ENCODE peak calls at places on chromosomes 1 and 21, in ten cellular contexts. One of them, this sample, is unnamed.

GRCh38 chr1:150161747-150162581 is 12.2 kb downstream of the PLEKHO1 start:
- DNase-seq in astrocyte: peak
- DNase-seq in left ventricle myocardium inferior: no peak
- DNase-seq in bronchial epithelial cell: peak
- DNase-seq in uterus: peak
- DNase-seq in tibial artery: no peak
- DNase-seq in fibroblast of the aortic adventitia: no peak
- DNase-seq in Calu3: no peak
- DNase-seq in tibial nerve: no peak
- DNase-seq in RWPE1: no peak
- DNase-seq in this sample: no peak

GRCh38 chr1:235090406-235091069 is 38.1 kb downstream of the TOMM20 start:
- DNase-seq in Calu3: no peak
- DNase-seq in tibial nerve: no peak
- DNase-seq in RWPE1: no peak
- DNase-seq in tibial artery: no peak
- DNase-seq in astrocyte: peak
- DNase-seq in uterus: no peak
- DNase-seq in left ventricle myocardium inferior: no peak
- DNase-seq in fibroblast of the aortic adventitia: no peak
- DNase-seq in bronchial epithelial cell: no peak
- DNase-seq in this sample: no peak

GRCh38 chr1:244347942-244348341 is 103.8 kb downstream of the ADSS2 start:
- DNase-seq in astrocyte: no peak
- DNase-seq in RWPE1: no peak
- DNase-seq in tibial nerve: no peak
- DNase-seq in tibial artery: no peak
- DNase-seq in uterus: no peak
- DNase-seq in Calu3: no peak
- DNase-seq in left ventricle myocardium inferior: no peak
- DNase-seq in fibroblast of the aortic adventitia: no peak
- DNase-seq in bronchial epithelial cell: no peak
- DNase-seq in this sample: no peak

GRCh38 chr1:204480515-204480914 is 14.1 kb downstream of the PIK3C2B start:
- DNase-seq in astrocyte: no peak
- DNase-seq in Calu3: no peak
- DNase-seq in tibial artery: no peak
- DNase-seq in uterus: no peak
- DNase-seq in RWPE1: no peak
- DNase-seq in fibroblast of the aortic adventitia: no peak
- DNase-seq in bronchial epithelial cell: no peak
- DNase-seq in tibial nerve: no peak
- DNase-seq in left ventricle myocardium inferior: no peak
- DNase-seq in this sample: no peak

GRCh38 chr1:234604726-234605492 is 5.1 kb downstream of the IRF2BP2 start:
- DNase-seq in RWPE1: no peak
- DNase-seq in uterus: no peak
- DNase-seq in tibial nerve: no peak
- DNase-seq in bronchial epithelial cell: peak
- DNase-seq in left ventricle myocardium inferior: no peak
- DNase-seq in Calu3: no peak
- DNase-seq in astrocyte: no peak
- DNase-seq in tibial artery: no peak
- DNase-seq in fibroblast of the aortic adventitia: peak
- DNase-seq in this sample: no peak

GRCh38 chr1:16204634-16205332 is 7.7 kb downstream of the ARHGEF19 start:
- DNase-seq in tibial artery: no peak
- DNase-seq in uterus: no peak
- DNase-seq in bronchial epithelial cell: no peak
- DNase-seq in tibial nerve: no peak
- DNase-seq in left ventricle myocardium inferior: no peak
- DNase-seq in fibroblast of the aortic adventitia: no peak
- DNase-seq in RWPE1: no peak
- DNase-seq in Calu3: peak
- DNase-seq in astrocyte: no peak
- DNase-seq in this sample: no peak

GRCh38 chr1:173986951-173987350 is 35.2 kb downstream of the RC3H1 start:
- DNase-seq in tibial artery: no peak
- DNase-seq in fibroblast of the aortic adventitia: no peak
- DNase-seq in astrocyte: no peak
- DNase-seq in Calu3: no peak
- DNase-seq in RWPE1: no peak
- DNase-seq in left ventricle myocardium inferior: no peak
- DNase-seq in tibial nerve: no peak
- DNase-seq in bronchial epithelial cell: no peak
- DNase-seq in uterus: no peak
- DNase-seq in this sample: no peak

GRCh38 chr1:231533240-231533639 is 4.8 kb downstream of the TSNAX start:
- DNase-seq in tibial artery: no peak
- DNase-seq in uterus: no peak
- DNase-seq in bronchial epithelial cell: no peak
- DNase-seq in tibial nerve: no peak
- DNase-seq in Calu3: no peak
- DNase-seq in RWPE1: no peak
- DNase-seq in astrocyte: no peak
- DNase-seq in left ventricle myocardium inferior: no peak
- DNase-seq in fibroblast of the aortic adventitia: no peak
- DNase-seq in this sample: no peak

GRCh38 chr1:19597463-19598309 is 46.4 kb upstream of the NBL1 start:
- DNase-seq in RWPE1: peak
- DNase-seq in uterus: no peak
- DNase-seq in tibial nerve: no peak
- DNase-seq in tibial artery: no peak
- DNase-seq in fibroblast of the aortic adventitia: peak
- DNase-seq in astrocyte: peak
- DNase-seq in bronchial epithelial cell: peak
- DNase-seq in Calu3: no peak
- DNase-seq in left ventricle myocardium inferior: no peak
- DNase-seq in this sample: no peak

GRCh38 chr1:93735722-93736121 is 54.1 kb upstream of the BCAR3 start:
- DNase-seq in fibroblast of the aortic adventitia: peak
- DNase-seq in uterus: no peak
- DNase-seq in RWPE1: peak
- DNase-seq in tibial nerve: no peak
- DNase-seq in bronchial epithelial cell: peak
- DNase-seq in tibial artery: no peak
- DNase-seq in left ventricle myocardium inferior: no peak
- DNase-seq in astrocyte: peak
- DNase-seq in Calu3: no peak
- DNase-seq in this sample: no peak

GRCh38 chr1:12067900-12068821 is 5.1 kb downstream of the TNFRSF8 start:
- DNase-seq in left ventricle myocardium inferior: no peak
- DNase-seq in astrocyte: peak
- DNase-seq in fibroblast of the aortic adventitia: peak
- DNase-seq in bronchial epithelial cell: peak
- DNase-seq in Calu3: no peak
- DNase-seq in tibial artery: no peak
- DNase-seq in tibial nerve: no peak
- DNase-seq in RWPE1: peak
- DNase-seq in uterus: peak
- DNase-seq in this sample: no peak

GRCh38 chr1:118459871-118460270 is 274.8 kb upstream of the SPAG17 start:
- DNase-seq in fibroblast of the aortic adventitia: no peak
- DNase-seq in astrocyte: no peak
- DNase-seq in Calu3: no peak
- DNase-seq in uterus: no peak
- DNase-seq in tibial artery: no peak
- DNase-seq in RWPE1: no peak
- DNase-seq in bronchial epithelial cell: peak
- DNase-seq in left ventricle myocardium inferior: no peak
- DNase-seq in tibial nerve: no peak
- DNase-seq in this sample: no peak

DNA sequence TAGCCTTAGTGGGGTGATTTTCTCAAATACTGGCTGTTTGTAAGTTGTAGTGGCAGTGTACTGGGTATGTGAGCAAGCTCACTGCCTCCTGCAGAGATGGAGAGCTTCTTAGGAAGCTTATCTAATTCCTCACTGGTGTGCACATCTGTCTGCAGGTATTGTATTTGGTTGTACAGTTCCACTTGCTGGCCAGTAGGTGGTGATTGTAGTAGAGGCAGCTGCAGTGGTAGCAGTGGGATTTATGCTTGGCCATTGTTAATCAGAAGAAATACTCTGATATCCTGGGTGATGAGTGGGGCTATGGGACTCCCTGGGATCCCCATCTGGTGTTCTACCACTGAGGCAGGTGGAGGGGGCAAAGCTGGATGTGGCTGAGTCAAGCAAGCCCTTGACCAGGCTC is 276.1 kb upstream of the SPAG17 start:
- DNase-seq in RWPE1: no peak
- DNase-seq in tibial artery: no peak
- DNase-seq in fibroblast of the aortic adventitia: no peak
- DNase-seq in uterus: no peak
- DNase-seq in bronchial epithelial cell: peak
- DNase-seq in tibial nerve: no peak
- DNase-seq in astrocyte: no peak
- DNase-seq in Calu3: no peak
- DNase-seq in left ventricle myocardium inferior: no peak
- DNase-seq in this sample: no peak
- TF ChIP-seq CTCF in RWPE1: no peak
- TF ChIP-seq CTCF in tibial artery: no peak
- TF ChIP-seq CTCF in fibroblast of the aortic adventitia: peak
- TF ChIP-seq CTCF in uterus: no peak
- TF ChIP-seq CTCF in bronchial epithelial cell: peak
- TF ChIP-seq CTCF in tibial nerve: no peak
- TF ChIP-seq CTCF in astrocyte: no peak
- TF ChIP-seq CTCF in Calu3: no peak
- TF ChIP-seq CTCF in left ventricle myocardium inferior: no peak
- TF ChIP-seq CTCF in this sample: no peak

GRCh38 chr21:44612669-44613229 is 870 bp downstream of the KRTAP10-8 start:
- DNase-seq in tibial artery: no peak
- DNase-seq in bronchial epithelial cell: no peak
- DNase-seq in left ventricle myocardium inferior: no peak
- DNase-seq in tibial nerve: no peak
- DNase-seq in Calu3: no peak
- DNase-seq in uterus: no peak
- DNase-seq in fibroblast of the aortic adventitia: no peak
- DNase-seq in RWPE1: no peak
- DNase-seq in astrocyte: no peak
- DNase-seq in this sample: no peak

GRCh38 chr21:44613386-44614155 is 1.7 kb downstream of the KRTAP10-8 start:
- DNase-seq in uterus: no peak
- DNase-seq in fibroblast of the aortic adventitia: no peak
- DNase-seq in Calu3: no peak
- DNase-seq in astrocyte: no peak
- DNase-seq in tibial artery: no peak
- DNase-seq in tibial nerve: no peak
- DNase-seq in RWPE1: no peak
- DNase-seq in bronchial epithelial cell: no peak
- DNase-seq in left ventricle myocardium inferior: no peak
- DNase-seq in this sample: no peak

GRCh38 chr21:44614161-44614631 is 2.3 kb downstream of the KRTAP10-8 start:
- DNase-seq in fibroblast of the aortic adventitia: no peak
- DNase-seq in bronchial epithelial cell: no peak
- DNase-seq in left ventricle myocardium inferior: no peak
- DNase-seq in RWPE1: no peak
- DNase-seq in astrocyte: no peak
- DNase-seq in uterus: no peak
- DNase-seq in Calu3: no peak
- DNase-seq in tibial artery: no peak
- DNase-seq in tibial nerve: no peak
- DNase-seq in this sample: no peak

GRCh38 chr21:44611551-44611950 is 328 bp upstream of the KRTAP10-8 start:
- DNase-seq in bronchial epithelial cell: no peak
- DNase-seq in Calu3: no peak
- DNase-seq in uterus: no peak
- DNase-seq in astrocyte: no peak
- DNase-seq in RWPE1: no peak
- DNase-seq in tibial nerve: no peak
- DNase-seq in fibroblast of the aortic adventitia: no peak
- DNase-seq in tibial artery: no peak
- DNase-seq in left ventricle myocardium inferior: no peak
- DNase-seq in this sample: no peak

GRCh38 chr21:44612029-44612486 is at the start of gene KRTAP10-8:
- DNase-seq in RWPE1: no peak
- DNase-seq in fibroblast of the aortic adventitia: no peak
- DNase-seq in bronchial epithelial cell: no peak
- DNase-seq in astrocyte: no peak
- DNase-seq in tibial artery: no peak
- DNase-seq in tibial nerve: no peak
- DNase-seq in left ventricle myocardium inferior: no peak
- DNase-seq in Calu3: no peak
- DNase-seq in uterus: no peak
- DNase-seq in this sample: no peak
- TF ChIP-seq CTCF in RWPE1: no peak
- TF ChIP-seq CTCF in fibroblast of the aortic adventitia: no peak
- TF ChIP-seq CTCF in bronchial epithelial cell: no peak
- TF ChIP-seq CTCF in astrocyte: no peak
- TF ChIP-seq CTCF in tibial artery: no peak
- TF ChIP-seq CTCF in tibial nerve: no peak
- TF ChIP-seq CTCF in left ventricle myocardium inferior: no peak
- TF ChIP-seq CTCF in Calu3: no peak
- TF ChIP-seq CTCF in uterus: no peak
- TF ChIP-seq CTCF in this sample: no peak

DNA sequence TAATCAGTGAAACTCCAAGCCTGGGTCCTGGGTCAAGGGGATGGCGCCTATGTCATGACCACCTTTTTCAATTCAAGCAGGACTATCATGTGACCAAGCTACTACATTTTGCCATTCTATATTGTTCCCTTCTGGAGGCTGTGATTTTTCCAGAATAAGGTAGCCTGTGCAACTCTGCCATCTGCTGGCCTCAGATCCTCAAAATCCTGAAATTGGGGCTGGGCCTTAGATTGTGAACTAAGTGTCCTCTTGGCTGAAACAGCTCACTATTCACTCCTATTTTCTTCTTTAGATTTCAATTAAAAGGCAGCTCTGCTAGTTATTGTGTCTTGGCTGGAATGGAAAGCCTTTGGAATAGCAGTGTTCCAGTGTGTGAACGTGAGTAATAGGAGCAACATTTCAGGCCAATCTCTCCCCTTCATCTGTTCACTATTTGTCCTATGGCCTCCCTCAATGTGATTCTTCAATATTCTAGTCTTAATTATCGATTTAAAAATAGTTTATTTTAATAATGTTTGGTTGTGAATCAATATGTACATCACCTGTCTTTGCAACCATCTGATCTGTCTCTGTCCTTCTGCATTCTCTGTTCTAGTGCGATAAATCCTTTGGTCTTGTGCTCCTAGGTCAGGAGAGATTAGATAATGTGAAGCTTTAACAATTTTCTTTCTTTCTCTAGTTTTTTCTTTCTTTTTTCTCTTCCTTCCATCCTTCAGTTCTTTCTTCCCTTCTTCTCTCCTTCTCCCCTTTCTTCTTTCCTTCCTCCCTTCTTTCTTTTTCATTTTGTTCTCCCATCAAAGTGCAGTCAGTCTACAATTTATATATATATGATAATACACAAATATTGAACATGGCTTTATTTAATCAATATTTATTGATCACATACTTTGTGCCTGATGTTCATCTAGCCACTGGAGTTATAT is 69.8 kb downstream of the CR1 start:
- DNase-seq in tibial nerve: no peak
- DNase-seq in Calu3: peak
- DNase-seq in bronchial epithelial cell: peak
- DNase-seq in left ventricle myocardium inferior: no peak
- DNase-seq in uterus: no peak
- DNase-seq in astrocyte: no peak
- DNase-seq in fibroblast of the aortic adventitia: peak
- DNase-seq in RWPE1: no peak
- DNase-seq in tibial artery: no peak
- DNase-seq in this sample: no peak
- TF ChIP-seq CTCF in tibial nerve: peak
- TF ChIP-seq CTCF in Calu3: no peak
- TF ChIP-seq CTCF in bronchial epithelial cell: peak
- TF ChIP-seq CTCF in left ventricle myocardium inferior: peak
- TF ChIP-seq CTCF in uterus: no peak
- TF ChIP-seq CTCF in astrocyte: no peak
- TF ChIP-seq CTCF in fibroblast of the aortic adventitia: peak
- TF ChIP-seq CTCF in RWPE1: peak
- TF ChIP-seq CTCF in tibial artery: no peak
- TF ChIP-seq CTCF in this sample: no peak

GRCh38 chr1:62307516-62308492 is 11.4 kb downstream of the KANK4 start:
- DNase-seq in Calu3: no peak
- DNase-seq in left ventricle myocardium inferior: no peak
- DNase-seq in tibial nerve: no peak
- DNase-seq in fibroblast of the aortic adventitia: no peak
- DNase-seq in bronchial epithelial cell: no peak
- DNase-seq in tibial artery: peak
- DNase-seq in astrocyte: no peak
- DNase-seq in uterus: no peak
- DNase-seq in RWPE1: peak
- DNase-seq in this sample: no peak
- TF ChIP-seq CTCF in Calu3: no peak
- TF ChIP-seq CTCF in left ventricle myocardium inferior: no peak
- TF ChIP-seq CTCF in tibial nerve: no peak
- TF ChIP-seq CTCF in fibroblast of the aortic adventitia: no peak
- TF ChIP-seq CTCF in bronchial epithelial cell: no peak
- TF ChIP-seq CTCF in tibial artery: no peak
- TF ChIP-seq CTCF in astrocyte: no peak
- TF ChIP-seq CTCF in uterus: no peak
- TF ChIP-seq CTCF in RWPE1: no peak
- TF ChIP-seq CTCF in this sample: no peak

This sample was measured in thoracic aorta.